ENCODE peak calls at places on chromosomes 16 and 17, in seven cellular contexts. V is epithelial cell of esophagus, Y is Peyer's patch, R is pancreas, L is ascending aorta, B is tibial artery, J is HepG2. C is an unnamed sample.

GRCh38 chr17:53353919-53354351 is 468.8 kb upstream of the KIF2B start:
- DNase-seq in V (no peak), Y (no peak), R (peak; percentile 61), L (no peak), B (no peak), J (no peak), C (no peak)

GRCh38 chr17:55348749-55349354 is 72.8 kb downstream of the MMD start:
- DNase-seq in V (peak; percentile 58), Y (peak; percentile 23), R (peak; percentile 45), L (peak; percentile 66), B (peak; percentile 48), J (peak; percentile 69), C (peak; percentile 57)

GRCh38 chr17:6853764-6854442 is 22.4 kb upstream of the TEKT1 start:
- DNase-seq in V (peak; percentile 72), Y (no peak), R (peak; percentile 22), L (no peak), B (no peak), J (peak; percentile 82), C (no peak)

GRCh38 chr17:65593870-65594584 is 32.6 kb upstream of the AXIN2 start:
- DNase-seq in V (no peak), Y (no peak), R (no peak), L (no peak), B (no peak), J (no peak), C (peak; percentile 10)

GRCh38 chr16:85126731-85127662 is 14.7 kb upstream of the CIBAR2 start:
- DNase-seq in V (peak; percentile 33), Y (no peak), R (no peak), L (peak; percentile 90), B (no peak), J (no peak), C (no peak)

GRCh38 chr17:17859909-17860760 is 23.3 kb upstream of the SREBF1 start:
- DNase-seq in V (peak; percentile 62), Y (peak; percentile 65), R (peak; percentile 72), L (no peak), B (peak; percentile 45), J (peak; percentile 57), C (peak; percentile 69)

GRCh38 chr17:37176683-37177082 is 199.1 kb upstream of the C17orf78 start:
- DNase-seq in V (peak; percentile 83), Y (no peak), R (no peak), L (no peak), B (no peak), J (no peak), C (no peak)

GRCh38 chr17:82718986-82719685 is 2.6 kb downstream of the FN3KRP start:
- DNase-seq in V (no peak), Y (no peak), R (no peak), L (no peak), B (no peak), J (no peak), C (no peak)

GRCh38 chr16:27314161-27314723 is 468 bp downstream of the IL4R start:
- DNase-seq in V (peak; percentile 80), Y (peak; percentile 49), R (peak; percentile 41), L (peak; percentile 89), B (peak; percentile 69), J (peak; percentile 63), C (peak; percentile 74)

GRCh38 chr17:8935194-8935593 is 30.3 kb downstream of the PIK3R5 start:
- DNase-seq in V (peak; percentile 77), Y (no peak), R (no peak), L (no peak), B (no peak), J (no peak), C (peak; percentile 85)

GRCh38 chr17:51764387-51764971 is 394.0 kb downstream of the CA10 start:
- DNase-seq in V (peak; percentile 78), Y (peak; percentile 16), R (peak; percentile 64), L (no peak), B (peak; percentile 20), J (peak; percentile 60), C (peak; percentile 72)
- TF ChIP-seq CTCF in V (peak; percentile 97), Y (peak; percentile 64), R (peak; percentile 65), L (peak; percentile 56), B (peak; percentile 63), J (peak; percentile 96), C (peak; percentile 88)

GRCh38 chr16:86570542-86571196 is 4.0 kb downstream of the FOXC2 start:
- DNase-seq in V (no peak), Y (no peak), R (no peak), L (no peak), B (no peak), J (no peak), C (no peak)
- H3K4me3 ChIP-seq in V (no peak overlapping the region), Y (no peak overlapping the region), R (no peak overlapping the region), L (peak overlapping the region; percentile 76), B (peak overlapping the region; percentile 81), J (no peak overlapping the region), C (no peak overlapping the region)

GRCh38 chr16:67613808-67614207 is 31.1 kb upstream of the CARMIL2 start:
- DNase-seq in V (peak; percentile 23), Y (no peak), R (no peak), L (no peak), B (no peak), J (peak; percentile 29), C (no peak)
- TF ChIP-seq CTCF in V (no peak), Y (no peak), R (no peak), L (no peak), B (no peak), J (peak; percentile 46), C (no peak)

GRCh38 chr17:30238387-30239088 is 3.0 kb upstream of the SLC6A4 start:
- DNase-seq in V (no peak), Y (no peak), R (no peak), L (no peak), B (no peak), J (no peak), C (no peak)
- H3K4me3 ChIP-seq in V (no peak overlapping the region), Y (no peak overlapping the region), R (no peak overlapping the region), L (no peak overlapping the region), B (no peak overlapping the region), J (peak overlapping the region; percentile 47), C (no peak overlapping the region)

GRCh38 chr16:52555572-52555971 is 8.6 kb upstream of the TOX3 start:
- DNase-seq in V (no peak), Y (no peak), R (no peak), L (no peak), B (no peak), J (no peak), C (no peak)
- TF ChIP-seq CTCF in V (no peak), Y (no peak), R (no peak), L (no peak), B (no peak), J (no peak), C (no peak)

C was measured in GM12865.